ENCODE peak calls at places on chromosomes 7 and 10, in five cellular contexts. V is GM12878, J is HEK293T, N is NT2/D1, I is HepG2. P is an unnamed sample.
A peak's percentile ranks its signal among the peaks of the same experiment; 100 is the strongest.

GRCh38 chr10:13732485-13732884 is 145.7 kb downstream of the PRPF18 start:
- DNase-seq in V (no peak), J (no peak), N (no peak), I (no peak), P (no peak)

GRCh38 chr10:91551856-91552255 is 81.0 kb downstream of the PPP1R3C start:
- DNase-seq in V (no peak), J (peak; percentile 60), N (peak; percentile 51), I (peak; percentile 50), P (peak; percentile 66)

GRCh38 chr7:140036224-140036651 is 26.5 kb downstream of the PARP12 start:
- DNase-seq in V (peak; percentile 17), J (no peak), N (no peak), I (no peak), P (no peak)

GRCh38 chr7:156652886-156653568 is 12.5 kb downstream of the RNF32 start:
- DNase-seq in V (no peak), J (no peak), N (no peak), I (peak; percentile 39), P (no peak)

GRCh38 chr10:21831986-21832735 is 171.4 kb downstream of the DNAJC1 start:
- DNase-seq in V (no peak), J (no peak), N (no peak), I (no peak), P (no peak)

GRCh38 chr10:21849624-21850023 is 153.9 kb downstream of the DNAJC1 start:
- DNase-seq in V (no peak), J (no peak), N (no peak), I (no peak), P (no peak)

GRCh38 chr10:133441780-133442179 is 12.0 kb upstream of the SCART1 start:
- DNase-seq in V (no peak), J (no peak), N (no peak), I (no peak), P (no peak)

GRCh38 chr7:108660465-108660864 is 90.8 kb downstream of the DNAJB9 start:
- DNase-seq in V (no peak), J (no peak), N (no peak), I (no peak), P (no peak)

GRCh38 chr7:28145931-28146330 is 34.7 kb downstream of the JAZF1 start:
- DNase-seq in V (no peak), J (no peak), N (no peak), I (no peak), P (no peak)

GRCh38 chr10:34124522-34125035 is 690.5 kb downstream of the PARD3 start:
- DNase-seq in V (no peak), J (no peak), N (no peak), I (peak; percentile 81), P (peak; percentile 36)

GRCh38 chr7:30238721-30239441 is 45.5 kb upstream of the ZNRF2 start:
- DNase-seq in V (peak; percentile 75), J (no peak), N (no peak), I (peak; percentile 91), P (no peak)

GRCh38 chr7:141960687-141961422 is 12.7 kb downstream of the TAS2R38 start:
- DNase-seq in V (no peak), J (no peak), N (no peak), I (no peak), P (no peak)

GRCh38 chr10:30455816-30456215 is 21.8 kb downstream of the MAP3K8 start:
- DNase-seq in V (no peak), J (no peak), N (no peak), I (no peak), P (no peak)

GRCh38 chr10:30453764-30454527 is 20.0 kb downstream of the MAP3K8 start:
- DNase-seq in V (no peak), J (no peak), N (no peak), I (no peak), P (no peak)

GRCh38 chr10:30459283-30459682 is 25.3 kb downstream of the MAP3K8 start:
- DNase-seq in V (no peak), J (no peak), N (no peak), I (no peak), P (no peak)

GRCh38 chr10:30454744-30455498 is 20.9 kb downstream of the MAP3K8 start:
- DNase-seq in V (no peak), J (no peak), N (no peak), I (no peak), P (no peak)

DNA sequence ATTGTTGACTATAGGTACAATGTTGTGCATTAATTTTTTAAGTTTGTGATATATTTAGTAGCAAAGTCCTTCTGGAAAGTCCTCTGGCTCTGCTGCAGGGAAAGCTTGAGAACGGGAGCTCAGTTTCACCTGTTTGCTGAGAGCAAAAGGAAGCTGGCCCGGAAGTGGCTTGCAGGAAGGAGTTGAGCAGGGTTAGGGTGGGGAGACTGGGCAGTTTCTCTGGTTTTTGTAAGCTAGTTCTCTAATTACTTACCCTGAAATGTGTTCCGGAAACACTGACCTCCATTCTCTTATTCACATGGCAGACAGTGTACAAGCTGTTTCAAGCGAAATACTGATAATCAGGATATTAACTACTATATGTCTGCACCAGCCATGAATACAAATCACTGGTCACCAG is 22.3 kb downstream of the MAP3K8 start:
- DNase-seq in V (peak; percentile 65), J (no peak), N (no peak), I (no peak), P (no peak)
- TF ChIP-seq SUZ12 in V (no peak), J (no peak), N (no peak), I (no peak), P (no peak)

GRCh38 chr7:97104719-97105129 is 12.8 kb upstream of the SDHAF3 start:
- DNase-seq in V (no peak), J (peak; percentile 79), N (peak; percentile 66), I (peak; percentile 65), P (peak; percentile 56)
- TF ChIP-seq SUZ12 in V (no peak), J (no peak), N (no peak), I (no peak), P (no peak)

DNA sequence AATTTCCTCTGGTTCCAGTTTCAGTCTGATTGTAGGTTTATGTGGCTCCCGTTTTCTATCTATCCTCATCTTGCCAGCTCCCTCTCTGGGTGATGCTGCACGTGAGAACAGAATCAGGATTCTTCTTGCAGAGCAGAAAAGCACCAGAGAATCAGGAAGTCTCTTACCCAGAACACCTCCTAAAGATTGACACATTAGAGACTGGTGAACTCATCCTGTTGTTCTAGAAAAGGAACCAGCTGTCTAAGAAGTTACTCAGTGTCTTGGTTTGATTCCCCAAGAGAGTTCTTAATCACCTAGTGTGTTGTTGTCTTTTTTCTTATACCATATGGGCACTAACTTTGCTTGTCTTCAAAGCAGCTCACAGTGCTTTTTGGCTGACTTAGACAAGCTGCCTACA is 152.4 kb downstream of the DGKI start:
- DNase-seq in V (peak; percentile 17), J (no peak), N (no peak), I (no peak), P (no peak)
- TF ChIP-seq SUZ12 in V (no peak), J (no peak), N (no peak), I (no peak), P (no peak)

GRCh38 chr7:100675581-100676350 is 2.2 kb downstream of the GNB2 start:
- DNase-seq in V (peak; percentile 34), J (no peak), N (no peak), I (no peak), P (peak; percentile 80)
- TF ChIP-seq SUZ12 in V (no peak), J (no peak), N (no peak), I (no peak), P (no peak)

GRCh38 chr7:6254891-6255290 is 17.5 kb downstream of the CYTH3 start:
- DNase-seq in V (no peak), J (no peak), N (no peak), I (no peak), P (no peak)
- TF ChIP-seq SUZ12 in V (no peak), J (no peak), N (no peak), I (no peak), P (no peak)

DNA sequence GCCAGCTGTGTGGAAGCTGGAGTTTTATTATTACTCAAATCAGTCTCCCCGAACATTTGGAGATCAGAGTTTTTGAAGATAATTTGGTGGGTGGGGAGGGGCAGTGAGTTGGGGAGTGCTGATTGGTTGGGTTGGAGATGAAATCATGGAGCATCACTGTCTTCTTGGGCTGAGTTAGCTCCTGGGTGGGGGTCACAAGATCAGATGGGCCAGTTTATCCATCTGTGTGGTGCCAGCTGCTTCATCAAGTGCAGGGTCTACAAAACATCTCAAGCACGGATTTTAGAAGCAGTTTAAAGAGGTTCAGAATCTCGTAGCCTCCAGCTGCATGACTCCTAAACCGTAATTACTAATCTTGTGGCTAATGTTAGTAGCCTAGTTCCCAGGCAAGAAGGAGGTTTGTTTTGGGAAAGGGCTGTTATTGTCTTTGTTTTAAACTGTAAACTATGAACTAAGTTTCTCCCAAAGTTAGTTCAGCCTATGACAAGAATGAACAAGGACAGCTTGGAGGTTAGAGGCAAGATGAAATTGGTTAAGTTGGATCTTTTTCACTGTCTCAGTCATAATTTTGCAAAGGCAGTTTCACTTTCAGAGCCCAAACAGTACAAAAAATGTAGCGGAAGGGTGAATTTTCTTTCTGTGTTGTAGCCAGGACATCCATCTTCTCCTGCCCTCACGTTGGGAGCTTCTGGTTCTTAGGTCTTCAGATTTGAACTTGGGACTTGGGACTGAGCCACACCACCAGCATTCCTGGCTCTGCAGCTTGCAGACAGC is 43.1 kb downstream of the KLF6 start:
- DNase-seq in V (no peak), J (no peak), N (no peak), I (no peak), P (no peak)
- TF ChIP-seq SUZ12 in V (no peak), J (no peak), N (no peak), I (no peak), P (no peak)

DNA sequence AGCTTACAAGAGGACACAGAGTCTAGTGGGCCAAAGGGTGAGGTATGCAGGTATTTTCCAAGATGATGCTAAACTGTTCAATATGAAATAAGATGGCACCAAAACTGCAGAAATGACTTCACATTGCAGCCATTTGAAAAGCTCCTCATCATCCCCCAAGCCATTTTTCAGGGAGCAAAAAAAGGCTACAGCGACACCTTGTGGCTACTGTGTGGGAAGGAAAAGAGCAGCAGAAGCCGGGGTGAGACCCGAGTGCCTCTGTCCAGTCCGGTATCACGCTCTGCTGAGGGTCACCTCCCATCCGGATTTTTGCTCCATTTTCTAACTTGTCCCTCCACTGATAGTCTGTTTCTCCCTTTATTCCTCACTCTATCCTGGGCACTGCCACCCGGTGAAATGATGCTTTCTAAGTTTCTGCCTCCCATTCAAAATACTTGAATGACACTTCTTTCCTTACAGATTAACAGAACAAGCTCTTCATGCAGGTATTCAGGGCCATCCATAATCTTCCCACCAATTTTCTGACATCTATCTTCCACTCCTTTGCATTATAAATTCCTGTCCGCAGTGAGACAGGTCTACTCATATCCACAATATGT is 220.2 kb downstream of the DGKI start:
- DNase-seq in V (peak; percentile 12), J (peak; percentile 82), N (peak; percentile 36), I (peak; percentile 36), P (no peak)
- TF ChIP-seq SUZ12 in V (no peak), J (no peak), N (no peak), I (no peak), P (no peak)